ENCODE peak calls at places on chromosome 18, in five cellular contexts. One of them, this sample, is unnamed.
A peak's percentile ranks its signal among the peaks of the same experiment; 100 is the strongest.

GRCh38 chr18:58847383-58848071 is 17.1 kb upstream of the ZNF532 start:
- DNase-seq in PC-9: no peak
- DNase-seq in HCT116: no peak
- DNase-seq in epithelial cell of esophagus: peak; percentile 52
- DNase-seq in CD8-positive, alpha-beta T cell: no peak
- DNase-seq in this sample: no peak

GRCh38 chr18:44715245-44715644 is 34.6 kb downstream of the SETBP1 start:
- DNase-seq in HCT116: no peak
- DNase-seq in epithelial cell of esophagus: peak; percentile 71
- DNase-seq in CD8-positive, alpha-beta T cell: no peak
- DNase-seq in PC-9: no peak
- DNase-seq in this sample: no peak

GRCh38 chr18:26208901-26209445 is 17.3 kb upstream of the TAF4B start:
- DNase-seq in CD8-positive, alpha-beta T cell: no peak
- DNase-seq in HCT116: no peak
- DNase-seq in PC-9: no peak
- DNase-seq in epithelial cell of esophagus: no peak
- DNase-seq in this sample: no peak

GRCh38 chr18:13629841-13630747 is 96.3 kb downstream of the FAM210A start:
- DNase-seq in CD8-positive, alpha-beta T cell: peak; percentile 28
- DNase-seq in HCT116: peak; percentile 48
- DNase-seq in PC-9: peak; percentile 50
- DNase-seq in epithelial cell of esophagus: peak; percentile 38
- DNase-seq in this sample: no peak

GRCh38 chr18:58887613-58887963 is 22.9 kb downstream of the ZNF532 start:
- DNase-seq in CD8-positive, alpha-beta T cell: no peak
- DNase-seq in epithelial cell of esophagus: peak; percentile 63
- DNase-seq in PC-9: no peak
- DNase-seq in HCT116: no peak
- DNase-seq in this sample: no peak

GRCh38 chr18:9691235-9691634 is 16.9 kb upstream of the RAB31 start:
- DNase-seq in CD8-positive, alpha-beta T cell: no peak
- DNase-seq in HCT116: no peak
- DNase-seq in epithelial cell of esophagus: no peak
- DNase-seq in PC-9: no peak
- DNase-seq in this sample: no peak

GRCh38 chr18:9694952-9695495 is 13.1 kb upstream of the RAB31 start:
- DNase-seq in epithelial cell of esophagus: no peak
- DNase-seq in HCT116: no peak
- DNase-seq in PC-9: no peak
- DNase-seq in CD8-positive, alpha-beta T cell: no peak
- DNase-seq in this sample: no peak

GRCh38 chr18:36099311-36099710 is 29.8 kb downstream of the SLC39A6 start:
- DNase-seq in HCT116: no peak
- DNase-seq in epithelial cell of esophagus: no peak
- DNase-seq in PC-9: no peak
- DNase-seq in CD8-positive, alpha-beta T cell: no peak
- DNase-seq in this sample: no peak

GRCh38 chr18:43847164-43848091 is 570.1 kb upstream of the SYT4 start:
- DNase-seq in HCT116: no peak
- DNase-seq in CD8-positive, alpha-beta T cell: no peak
- DNase-seq in PC-9: no peak
- DNase-seq in epithelial cell of esophagus: peak; percentile 5
- DNase-seq in this sample: no peak

GRCh38 chr18:79395761-79396404 is at the start of gene NFATC1:
- DNase-seq in HCT116: no peak
- DNase-seq in PC-9: no peak
- DNase-seq in epithelial cell of esophagus: peak; percentile 67
- DNase-seq in CD8-positive, alpha-beta T cell: peak; percentile 30
- DNase-seq in this sample: peak; percentile 85

GRCh38 chr18:33440384-33441043 is at the start of gene CCDC178:
- DNase-seq in PC-9: no peak
- DNase-seq in epithelial cell of esophagus: no peak
- DNase-seq in HCT116: no peak
- DNase-seq in CD8-positive, alpha-beta T cell: no peak
- DNase-seq in this sample: peak; percentile 74

GRCh38 chr18:39434223-39434622 is 1868.6 kb upstream of the CELF4 start:
- DNase-seq in HCT116: no peak
- DNase-seq in epithelial cell of esophagus: no peak
- DNase-seq in PC-9: no peak
- DNase-seq in CD8-positive, alpha-beta T cell: no peak
- DNase-seq in this sample: no peak

GRCh38 chr18:22639026-22639463 is 221.3 kb upstream of the CTAGE1 start:
- DNase-seq in epithelial cell of esophagus: peak; percentile 21
- DNase-seq in HCT116: no peak
- DNase-seq in CD8-positive, alpha-beta T cell: no peak
- DNase-seq in PC-9: no peak
- DNase-seq in this sample: no peak

GRCh38 chr18:62621546-62621945 is 93.8 kb upstream of the PHLPP1 start:
- DNase-seq in epithelial cell of esophagus: no peak
- DNase-seq in HCT116: no peak
- DNase-seq in PC-9: peak; percentile 24
- DNase-seq in CD8-positive, alpha-beta T cell: no peak
- DNase-seq in this sample: no peak

GRCh38 chr18:71951021-71951420 is 593.1 kb downstream of the CBLN2 start:
- DNase-seq in PC-9: no peak
- DNase-seq in CD8-positive, alpha-beta T cell: no peak
- DNase-seq in epithelial cell of esophagus: no peak
- DNase-seq in HCT116: no peak
- DNase-seq in this sample: no peak

GRCh38 chr18:67590571-67591141 is 74.1 kb upstream of the DSEL start:
- DNase-seq in CD8-positive, alpha-beta T cell: no peak
- DNase-seq in HCT116: no peak
- DNase-seq in epithelial cell of esophagus: peak; percentile 22
- DNase-seq in PC-9: no peak
- DNase-seq in this sample: no peak
- TF ChIP-seq CTCF in CD8-positive, alpha-beta T cell: no peak
- TF ChIP-seq CTCF in HCT116: no peak
- TF ChIP-seq CTCF in epithelial cell of esophagus: no peak
- TF ChIP-seq CTCF in PC-9: no peak
- TF ChIP-seq CTCF in this sample: no peak

GRCh38 chr18:28087173-28087563 is 89.8 kb downstream of the CDH2 start:
- DNase-seq in epithelial cell of esophagus: no peak
- DNase-seq in PC-9: no peak
- DNase-seq in CD8-positive, alpha-beta T cell: no peak
- DNase-seq in HCT116: no peak
- DNase-seq in this sample: no peak
- TF ChIP-seq CTCF in epithelial cell of esophagus: no peak
- TF ChIP-seq CTCF in PC-9: no peak
- TF ChIP-seq CTCF in CD8-positive, alpha-beta T cell: no peak
- TF ChIP-seq CTCF in HCT116: no peak
- TF ChIP-seq CTCF in this sample: no peak

DNA sequence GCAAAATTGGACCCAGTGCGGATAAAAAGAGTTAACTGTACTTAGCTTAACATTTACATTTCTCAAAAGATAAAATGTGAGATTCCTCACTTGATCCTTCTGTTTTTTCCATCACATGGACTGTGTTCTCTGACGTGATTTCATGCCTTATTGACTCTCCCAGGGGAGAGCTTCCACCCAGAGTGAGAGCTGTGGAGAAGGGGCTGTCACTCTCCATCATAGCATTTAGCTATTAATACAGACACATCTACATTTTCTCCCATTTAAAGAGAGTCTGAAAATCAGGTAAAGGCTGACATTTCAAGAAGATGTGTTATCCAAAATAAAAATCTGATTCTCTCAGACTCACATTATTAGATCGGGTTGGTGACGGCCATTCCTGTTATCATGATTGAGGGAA is 493.8 kb downstream of the FBXO15 start:
- DNase-seq in HCT116: no peak
- DNase-seq in CD8-positive, alpha-beta T cell: no peak
- DNase-seq in epithelial cell of esophagus: no peak
- DNase-seq in PC-9: no peak
- DNase-seq in this sample: no peak
- TF ChIP-seq CTCF in HCT116: no peak
- TF ChIP-seq CTCF in CD8-positive, alpha-beta T cell: no peak
- TF ChIP-seq CTCF in epithelial cell of esophagus: no peak
- TF ChIP-seq CTCF in PC-9: no peak
- TF ChIP-seq CTCF in this sample: no peak

DNA sequence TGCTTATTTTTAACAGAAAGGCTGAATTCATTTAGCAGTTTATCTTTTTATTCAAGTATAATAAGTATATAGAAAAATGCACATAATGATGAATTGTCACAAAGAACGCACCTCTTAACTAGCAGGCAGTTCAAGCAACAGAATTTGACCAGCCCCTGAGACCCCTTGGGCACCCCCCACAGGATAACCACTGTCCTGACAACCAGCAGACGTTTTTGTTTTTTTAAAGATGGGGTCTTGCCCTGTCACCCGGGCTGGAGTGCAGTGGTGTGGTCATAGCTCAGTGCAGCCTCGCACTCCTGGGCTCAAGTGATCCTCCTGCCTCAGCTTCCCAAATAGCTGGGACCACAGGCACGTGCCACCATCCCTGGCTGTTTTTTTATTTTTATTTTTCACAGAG is 14.0 kb downstream of the PRELID3A start:
- DNase-seq in CD8-positive, alpha-beta T cell: no peak
- DNase-seq in PC-9: no peak
- DNase-seq in HCT116: no peak
- DNase-seq in epithelial cell of esophagus: no peak
- DNase-seq in this sample: no peak
- TF ChIP-seq CTCF in CD8-positive, alpha-beta T cell: no peak
- TF ChIP-seq CTCF in PC-9: no peak
- TF ChIP-seq CTCF in HCT116: no peak
- TF ChIP-seq CTCF in epithelial cell of esophagus: no peak
- TF ChIP-seq CTCF in this sample: no peak

GRCh38 chr18:50644807-50645206 is 84.9 kb downstream of the MAPK4 start:
- DNase-seq in HCT116: peak; percentile 23
- DNase-seq in CD8-positive, alpha-beta T cell: no peak
- DNase-seq in epithelial cell of esophagus: peak; percentile 63
- DNase-seq in PC-9: no peak
- DNase-seq in this sample: no peak
- TF ChIP-seq CTCF in HCT116: peak; percentile 70
- TF ChIP-seq CTCF in CD8-positive, alpha-beta T cell: no peak
- TF ChIP-seq CTCF in epithelial cell of esophagus: peak; percentile 75
- TF ChIP-seq CTCF in PC-9: peak; percentile 54
- TF ChIP-seq CTCF in this sample: no peak

GRCh38 chr18:46072959-46073358 is 899 bp upstream of the PSTPIP2 start:
- DNase-seq in CD8-positive, alpha-beta T cell: no peak
- DNase-seq in PC-9: no peak
- DNase-seq in HCT116: no peak
- DNase-seq in epithelial cell of esophagus: no peak
- DNase-seq in this sample: no peak

GRCh38 chr18:46070683-46071614 is 1.1 kb downstream of the PSTPIP2 start:
- DNase-seq in CD8-positive, alpha-beta T cell: no peak
- DNase-seq in PC-9: no peak
- DNase-seq in epithelial cell of esophagus: no peak
- DNase-seq in HCT116: no peak
- DNase-seq in this sample: no peak

GRCh38 chr18:46071615-46071893 is 506 bp downstream of the PSTPIP2 start:
- DNase-seq in CD8-positive, alpha-beta T cell: no peak
- DNase-seq in PC-9: no peak
- DNase-seq in epithelial cell of esophagus: no peak
- DNase-seq in HCT116: no peak
- DNase-seq in this sample: peak; percentile 39

GRCh38 chr18:46073474-46074331 is 1.6 kb upstream of the PSTPIP2 start:
- DNase-seq in HCT116: peak; percentile 51
- DNase-seq in epithelial cell of esophagus: peak; percentile 75
- DNase-seq in CD8-positive, alpha-beta T cell: peak; percentile 40
- DNase-seq in PC-9: peak; percentile 31
- DNase-seq in this sample: no peak

DNA sequence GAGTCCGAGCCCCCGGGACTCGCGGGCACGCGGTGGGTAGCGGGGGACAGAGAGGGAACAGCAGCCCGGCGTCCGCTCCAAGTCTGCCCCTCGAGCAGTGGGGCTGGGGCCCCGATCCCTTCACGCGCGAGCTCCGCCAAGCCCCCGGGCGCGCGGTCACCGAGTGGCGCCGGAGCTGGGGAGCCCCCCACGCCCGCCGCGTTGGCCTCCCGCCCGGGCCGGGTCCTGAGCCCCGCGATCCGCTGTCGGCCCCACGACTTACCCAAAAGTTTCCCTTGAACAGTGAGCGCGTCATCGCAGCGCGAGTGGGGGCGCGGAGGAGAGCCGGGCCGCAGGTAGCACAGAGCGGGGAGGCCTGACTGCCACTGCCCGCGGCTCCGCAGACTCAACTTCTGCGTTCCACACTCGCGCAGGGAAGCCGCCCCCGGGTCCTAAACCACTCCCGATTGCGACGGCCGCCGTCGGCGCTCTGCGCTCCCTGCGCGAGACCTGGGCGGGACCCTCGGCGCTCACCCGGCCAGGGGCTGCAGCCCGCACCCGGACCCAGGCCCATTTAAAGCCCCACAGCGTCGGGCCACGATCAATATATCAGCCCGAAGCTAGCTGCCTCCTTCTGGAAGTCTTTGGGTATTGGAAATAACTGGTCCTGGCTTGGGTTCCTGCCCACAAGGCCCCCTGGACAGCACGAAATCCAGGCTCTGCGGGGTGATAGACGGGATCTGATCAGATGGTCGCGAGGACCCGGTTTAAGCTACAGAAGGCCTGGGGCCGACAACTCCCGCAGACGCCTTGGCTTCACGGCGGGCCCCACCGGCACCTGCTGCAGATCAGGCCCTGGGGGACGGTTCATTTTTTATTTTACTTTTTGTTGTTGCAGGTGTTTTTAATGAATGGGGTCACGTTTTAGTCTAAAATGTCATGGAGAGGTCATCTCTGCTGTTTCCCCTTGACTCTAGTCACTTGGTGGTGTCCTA is at the start of gene PSTPIP2:
- DNase-seq in PC-9: no peak
- DNase-seq in HCT116: peak; percentile 22
- DNase-seq in CD8-positive, alpha-beta T cell: peak; percentile 58
- DNase-seq in epithelial cell of esophagus: peak; percentile 76
- DNase-seq in this sample: peak; percentile 76
- TF ChIP-seq CTCF in PC-9: no peak
- TF ChIP-seq CTCF in HCT116: no peak
- TF ChIP-seq CTCF in CD8-positive, alpha-beta T cell: no peak
- TF ChIP-seq CTCF in epithelial cell of esophagus: peak; percentile 13
- TF ChIP-seq CTCF in this sample: no peak

DNA sequence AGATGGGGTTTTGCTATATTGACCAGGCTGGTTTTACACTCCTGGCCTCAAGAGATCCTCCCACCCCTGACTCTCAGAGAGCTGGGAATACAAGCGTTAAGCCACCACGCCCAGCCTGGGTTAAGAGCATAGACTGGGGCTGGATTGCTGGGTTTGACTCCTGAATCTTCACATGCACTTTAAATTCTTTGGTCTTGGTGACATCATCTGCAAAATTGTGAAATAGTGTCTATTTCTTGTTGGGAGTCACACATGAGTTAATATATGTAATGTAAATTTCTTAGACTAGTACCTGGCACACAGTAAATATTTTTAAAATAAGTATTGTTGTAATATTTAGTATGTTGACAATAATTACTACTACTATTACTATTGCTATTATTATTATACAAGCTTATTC is 257.4 kb downstream of the DOK6 start:
- DNase-seq in PC-9: no peak
- DNase-seq in epithelial cell of esophagus: peak; percentile 14
- DNase-seq in HCT116: no peak
- DNase-seq in CD8-positive, alpha-beta T cell: no peak
- DNase-seq in this sample: no peak
- TF ChIP-seq CTCF in PC-9: no peak
- TF ChIP-seq CTCF in epithelial cell of esophagus: no peak
- TF ChIP-seq CTCF in HCT116: no peak
- TF ChIP-seq CTCF in CD8-positive, alpha-beta T cell: no peak
- TF ChIP-seq CTCF in this sample: no peak

GRCh38 chr18:10771053-10771709 is 245.4 kb downstream of the NAPG start:
- DNase-seq in epithelial cell of esophagus: peak; percentile 3
- DNase-seq in CD8-positive, alpha-beta T cell: no peak
- DNase-seq in PC-9: no peak
- DNase-seq in HCT116: no peak
- DNase-seq in this sample: no peak
- TF ChIP-seq CTCF in epithelial cell of esophagus: no peak
- TF ChIP-seq CTCF in CD8-positive, alpha-beta T cell: no peak
- TF ChIP-seq CTCF in PC-9: no peak
- TF ChIP-seq CTCF in HCT116: no peak
- TF ChIP-seq CTCF in this sample: no peak

This sample was measured in mesothelial cell of epicardium.